ENCODE peak calls at places on chromosomes 2 and 18, in ten cellular contexts. T is PC-3, C is OCI-LY7, P is HCT116, U is SK-N-SH, M is MM.1S, J is PC-9, H is hepatocyte, S is GM23248, N is Karpas-422. Y is an unnamed sample.

GRCh38 chr2:224658776-224659175 is 57.4 kb downstream of the CCDC195 start:
- DNase-seq in T (no peak), C (no peak), P (no peak), U (no peak), M (no peak), J (no peak), H (no peak), S (peak; percentile 78), N (no peak), Y (no peak)

GRCh38 chr2:94776036-94776435 is 95.2 kb upstream of the TEKT4 start:
- DNase-seq in T (no peak), C (no peak), P (no peak), U (no peak), M (no peak), J (no peak), H (no peak), S (no peak), N (no peak), Y (no peak)

GRCh38 chr2:238761802-238762373 is 86.0 kb upstream of the TWIST2 start:
- DNase-seq in T (peak; percentile 28), C (no peak), P (no peak), U (no peak), M (no peak), J (no peak), H (peak; percentile 54), S (peak; percentile 60), N (peak; percentile 32), Y (peak; percentile 58)

GRCh38 chr18:2104620-2105462 is 466.5 kb downstream of the METTL4 start:
- DNase-seq in T (peak; percentile 64), C (peak; percentile 69), P (peak; percentile 31), U (peak; percentile 62), M (peak; percentile 43), J (peak; percentile 43), H (peak; percentile 56), S (peak; percentile 59), N (peak; percentile 84), Y (peak; percentile 73)

GRCh38 chr18:7370375-7370774 is 139.5 kb downstream of the LRRC30 start:
- DNase-seq in T (no peak), C (no peak), P (no peak), U (peak; percentile 40), M (no peak), J (no peak), H (peak; percentile 54), S (no peak), N (no peak), Y (no peak)

GRCh38 chr2:106886916-106887758 is 1.2 kb upstream of the ST6GAL2 start:
- DNase-seq in T (peak; percentile 92), C (no peak), P (no peak), U (peak; percentile 81), M (no peak), J (no peak), H (peak; percentile 60), S (peak; percentile 29), N (no peak), Y (peak; percentile 90)

GRCh38 chr2:102337481-102338386 is 17.9 kb upstream of the IL18R1 start:
- DNase-seq in T (peak; percentile 43), C (no peak), P (no peak), U (no peak), M (no peak), J (no peak), H (no peak), S (peak; percentile 60), N (no peak), Y (no peak)

GRCh38 chr2:36561223-36561944 is 36.6 kb downstream of the FEZ2 start:
- DNase-seq in T (peak; percentile 97), C (no peak), P (peak; percentile 88), U (no peak), M (no peak), J (peak; percentile 69), H (peak; percentile 70), S (peak; percentile 97), N (no peak), Y (peak; percentile 40)

GRCh38 chr2:172985139-172985874 is 90.3 kb upstream of the MAP3K20 start:
- DNase-seq in T (peak; percentile 96), C (no peak), P (peak; percentile 4), U (peak; percentile 3), M (peak; percentile 76), J (peak; percentile 78), H (no peak), S (peak; percentile 88), N (no peak), Y (no peak)

GRCh38 chr2:181170256-181170655 is 189.9 kb downstream of the UBE2E3 start:
- DNase-seq in T (peak; percentile 52), C (no peak), P (no peak), U (no peak), M (peak; percentile 66), J (no peak), H (no peak), S (no peak), N (no peak), Y (no peak)

GRCh38 chr2:41942278-41942677 is 105.5 kb upstream of the PKDCC start:
- DNase-seq in T (no peak), C (no peak), P (no peak), U (no peak), M (no peak), J (no peak), H (no peak), S (no peak), N (no peak), Y (no peak)

GRCh38 chr2:27591745-27592144 is 8.9 kb downstream of the ZNF512 start:
- DNase-seq in T (no peak), C (no peak), P (no peak), U (no peak), M (no peak), J (no peak), H (no peak), S (no peak), N (no peak), Y (no peak)

GRCh38 chr2:85066006-85066405 is 67.2 kb upstream of the TCF7L1 start:
- DNase-seq in T (no peak), C (no peak), P (no peak), U (no peak), M (no peak), J (no peak), H (no peak), S (no peak), N (no peak), Y (no peak)
- H3K9me2 ChIP-seq in T (no peaks in the 10 kb centered on the region), C (no peaks in the 10 kb centered on the region), P (no peaks in the 10 kb centered on the region), U (no peaks in the 10 kb centered on the region), M (no peaks in the 10 kb centered on the region), J (no peaks in the 10 kb centered on the region), H (no peaks in the 10 kb centered on the region), S (no peaks in the 10 kb centered on the region), N (no peaks in the 10 kb centered on the region), Y (no peaks in the 10 kb centered on the region)

DNA sequence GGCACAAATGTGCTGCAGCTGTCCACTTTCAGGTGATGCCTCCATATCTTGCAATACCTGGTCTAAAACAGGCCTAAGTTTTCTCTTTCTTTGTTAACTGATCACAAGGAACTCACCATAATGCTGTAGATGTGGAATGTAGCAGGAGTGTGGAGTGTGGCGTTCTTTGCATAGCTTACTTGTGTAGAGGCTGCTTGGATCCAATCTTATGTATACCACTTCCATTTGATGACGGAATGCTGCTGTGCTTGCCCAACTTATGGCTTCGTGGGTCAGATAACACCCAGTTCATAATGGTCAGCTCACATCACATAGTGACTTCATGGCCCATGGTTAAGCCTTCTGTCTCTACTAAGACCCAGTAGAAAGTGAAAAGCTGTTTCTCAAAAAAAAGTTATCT is 114.5 kb downstream of the LAMA3 start:
- DNase-seq in T (no peak), C (no peak), P (no peak), U (no peak), M (no peak), J (no peak), H (no peak), S (no peak), N (no peak), Y (no peak)
- H3K9me2 ChIP-seq in T (no peaks in the 10 kb centered on the region), C (no peaks in the 10 kb centered on the region), P (no peaks in the 10 kb centered on the region), U (no peaks in the 10 kb centered on the region), M (no peaks in the 10 kb centered on the region), J (no peaks in the 10 kb centered on the region), H (no peaks in the 10 kb centered on the region), S (no peaks in the 10 kb centered on the region), N (no peaks in the 10 kb centered on the region), Y (peaks cover 16% of the 10 kb centered on the region)

GRCh38 chr18:61860302-61860701 is 32.5 kb downstream of the RNF152 start:
- DNase-seq in T (no peak), C (no peak), P (no peak), U (no peak), M (no peak), J (no peak), H (no peak), S (peak; percentile 13), N (no peak), Y (no peak)

GRCh38 chr18:61861372-61861771 is 31.4 kb downstream of the RNF152 start:
- DNase-seq in T (no peak), C (no peak), P (no peak), U (no peak), M (no peak), J (no peak), H (no peak), S (no peak), N (no peak), Y (no peak)

GRCh38 chr18:61855992-61856378 is 36.8 kb downstream of the RNF152 start:
- DNase-seq in T (no peak), C (no peak), P (no peak), U (peak; percentile 49), M (no peak), J (no peak), H (no peak), S (no peak), N (no peak), Y (no peak)

GRCh38 chr18:61855127-61855991 is 37.4 kb downstream of the RNF152 start:
- DNase-seq in T (no peak), C (no peak), P (no peak), U (peak; percentile 69), M (no peak), J (no peak), H (no peak), S (no peak), N (no peak), Y (no peak)

DNA sequence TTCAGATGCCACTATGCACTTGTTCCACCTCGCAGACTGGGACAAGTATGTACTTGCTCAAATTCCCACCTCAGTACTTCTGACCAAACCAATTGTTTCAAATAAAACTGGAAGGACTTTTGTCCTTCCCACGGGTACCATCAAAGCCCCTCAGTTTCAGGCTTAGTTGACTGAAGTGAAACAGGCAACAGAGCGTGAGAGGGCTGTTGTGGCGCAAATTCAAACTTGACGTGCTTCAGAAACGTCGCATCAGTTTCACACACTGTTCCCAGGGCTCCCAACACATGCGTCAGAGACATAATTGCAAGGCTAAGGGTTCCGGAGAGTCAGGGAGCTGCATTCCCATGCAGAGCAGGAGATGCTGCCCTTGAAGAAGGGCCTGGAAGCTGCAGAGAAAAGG is 33.7 kb downstream of the RNF152 start:
- DNase-seq in T (no peak), C (no peak), P (no peak), U (no peak), M (no peak), J (no peak), H (no peak), S (no peak), N (no peak), Y (no peak)
- H3K9me2 ChIP-seq in T (no peaks in the 10 kb centered on the region), C (no peaks in the 10 kb centered on the region), P (no peaks in the 10 kb centered on the region), U (no peaks in the 10 kb centered on the region), M (no peaks in the 10 kb centered on the region), J (no peaks in the 10 kb centered on the region), H (no peaks in the 10 kb centered on the region), S (no peaks in the 10 kb centered on the region), N (no peaks in the 10 kb centered on the region), Y (peaks cover 8% of the 10 kb centered on the region)

DNA sequence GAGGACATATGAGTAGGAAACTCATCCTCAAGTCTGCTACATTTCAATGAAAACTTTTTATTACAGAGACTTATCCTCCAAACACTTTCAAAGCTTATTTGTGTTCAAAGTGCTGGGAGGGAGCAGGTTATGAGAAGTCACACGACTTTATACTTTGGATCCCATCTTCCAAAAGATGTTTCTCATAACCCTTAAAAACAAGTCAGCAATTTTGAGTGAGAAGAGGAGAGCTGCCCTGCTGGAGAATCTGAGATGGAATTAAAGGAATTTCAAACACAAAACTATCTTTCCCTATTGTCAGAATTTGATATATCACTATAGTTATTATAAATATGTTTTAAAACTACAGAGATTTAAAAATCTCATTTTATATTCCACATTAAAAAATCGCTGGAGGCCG is 45.8 kb downstream of the ROCK2 start:
- DNase-seq in T (no peak), C (no peak), P (no peak), U (no peak), M (no peak), J (no peak), H (no peak), S (no peak), N (no peak), Y (no peak)
- H3K9me2 ChIP-seq in T (no peaks in the 10 kb centered on the region), C (no peaks in the 10 kb centered on the region), P (no peaks in the 10 kb centered on the region), U (no peaks in the 10 kb centered on the region), M (no peaks in the 10 kb centered on the region), J (no peaks in the 10 kb centered on the region), H (no peaks in the 10 kb centered on the region), S (no peaks in the 10 kb centered on the region), N (no peaks in the 10 kb centered on the region), Y (peaks cover 6% of the 10 kb centered on the region)

Y was measured in GM23338.